ENCODE peak calls at places on chromosome 12, in nine cellular contexts. I is CD4-positive, CD25-positive, alpha-beta regulatory T cell; A is left lung; Y is IMR-90; Z is right atrium auricular region; D is adipocyte; E is heart left ventricle; V is suprapubic skin; M is mammary epithelial cell. O is an unnamed sample.

GRCh38 chr12:104699489-104700194 is 242.9 kb downstream of the CHST11 start:
- DNase-seq in A (no peak), Y (peak; percentile 13), E (no peak), M (no peak), D (peak; percentile 58), I (no peak), Z (no peak), V (no peak), O (no peak)

GRCh38 chr12:124507188-124508109 is 60.0 kb downstream of the NCOR2 start:
- DNase-seq in M (no peak), A (no peak), Z (no peak), E (peak; percentile 86), I (no peak), D (peak; percentile 68), V (no peak), Y (peak; percentile 69), O (no peak)

GRCh38 chr12:111971800-111972199 is 41.2 kb downstream of the TMEM116 start:
- DNase-seq in D (no peak), E (no peak), Y (no peak), Z (no peak), M (peak; percentile 19), V (no peak), A (no peak), I (no peak), O (no peak)

GRCh38 chr12:80810874-80811273 is 94.2 kb downstream of the MYF5 start:
- DNase-seq in Z (no peak), A (no peak), Y (peak; percentile 24), M (no peak), V (no peak), D (no peak), E (no peak), I (no peak), O (no peak)

GRCh38 chr12:59088673-59089072 is 168.4 kb upstream of the LRIG3 start:
- DNase-seq in I (no peak), D (no peak), V (no peak), A (no peak), Z (no peak), E (no peak), Y (peak; percentile 48), M (no peak), O (no peak)

GRCh38 chr12:49929581-49929980 is 21.0 kb upstream of the AQP2 start:
- DNase-seq in D (no peak), Z (no peak), I (no peak), A (no peak), Y (no peak), M (no peak), E (no peak), V (no peak), O (no peak)

GRCh38 chr12:123250471-123251383 is 17.5 kb downstream of the MTRFR start:
- DNase-seq in A (peak; percentile 78), Z (no peak), I (no peak), Y (no peak), E (no peak), V (no peak), D (no peak), M (peak; percentile 92), O (peak; percentile 47)

GRCh38 chr12:8065991-8066594 is at the start of gene C3AR1:
- DNase-seq in I (peak; percentile 82), M (peak; percentile 70), V (no peak), Z (no peak), Y (peak; percentile 79), E (no peak), D (peak; percentile 61), A (no peak), O (no peak)

GRCh38 chr12:84922721-84923120 is 10.1 kb upstream of the SLC6A15 start:
- DNase-seq in Z (no peak), E (no peak), A (no peak), Y (peak; percentile 0), M (peak; percentile 79), D (peak; percentile 9), I (no peak), V (no peak), O (no peak)

GRCh38 chr12:99847936-99848335 is 136.8 kb downstream of the ANKS1B start:
- DNase-seq in V (no peak), D (no peak), E (no peak), M (no peak), Z (no peak), Y (no peak), I (no peak), A (no peak), O (no peak)

GRCh38 chr12:100229036-100229635 is 28.5 kb downstream of the ACTR6 start:
- DNase-seq in I (peak; percentile 26), V (no peak), A (no peak), E (no peak), Y (peak; percentile 13), Z (no peak), M (peak; percentile 46), D (no peak), O (no peak)

GRCh38 chr12:68842784-68843567 is 35.0 kb downstream of the MDM2 start:
- DNase-seq in A (no peak), Z (no peak), Y (no peak), D (no peak), I (no peak), M (no peak), V (no peak), E (no peak), O (no peak)

GRCh38 chr12:115824936-115825602 is 452.4 kb downstream of the MED13L start:
- DNase-seq in V (no peak), I (no peak), Z (no peak), E (no peak), A (no peak), M (no peak), Y (no peak), D (no peak), O (no peak)

GRCh38 chr12:49415426-49416040 is 48.3 kb downstream of the SPATS2 start:
- DNase-seq in E (no peak), M (no peak), I (no peak), Y (no peak), A (no peak), Z (no peak), D (no peak), V (no peak), O (no peak)

GRCh38 chr12:3241621-3242020 is 164.4 kb downstream of the TSPAN9 start:
- DNase-seq in Y (no peak), Z (no peak), E (peak; percentile 85), A (no peak), I (no peak), V (no peak), D (no peak), M (no peak), O (no peak)

GRCh38 chr12:61870658-61871559 is 389.3 kb upstream of the USP15 start:
- DNase-seq in M (no peak), V (no peak), D (no peak), Z (no peak), A (no peak), E (no peak), I (peak; percentile 80), Y (no peak), O (no peak)

DNA sequence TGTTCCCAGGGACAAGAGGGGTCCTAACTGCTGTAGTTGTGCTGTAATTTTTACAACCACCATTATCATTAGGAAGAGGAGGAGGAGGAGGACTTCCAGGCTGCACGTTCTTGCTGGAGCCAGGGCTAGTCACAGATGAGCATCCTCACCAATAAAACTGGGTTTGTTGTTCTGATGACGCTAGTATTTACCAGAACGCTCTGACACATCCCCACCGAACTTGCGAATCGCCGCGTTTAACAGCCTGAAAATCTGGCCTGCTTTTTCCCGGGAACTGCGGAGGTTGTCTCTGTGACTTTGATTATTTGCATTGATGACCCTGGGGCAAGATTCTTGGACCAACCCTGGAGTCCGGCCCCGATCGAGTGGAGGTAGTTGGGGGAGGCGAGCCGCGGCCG is 10.2 kb downstream of the TBX5 start:
- DNase-seq in I (no peak), Z (no peak), D (no peak), A (no peak), M (no peak), E (no peak), V (no peak), Y (peak; percentile 90), O (no peak)
- H3K4me3 ChIP-seq in I (no peak overlapping the region), Z (peak overlapping the region; percentile 34), D (no peak overlapping the region), A (no peak overlapping the region), M (no peak overlapping the region), E (no peak overlapping the region), V (no peak overlapping the region), Y (peak overlapping the region; percentile 30), O (no peak overlapping the region)

DNA sequence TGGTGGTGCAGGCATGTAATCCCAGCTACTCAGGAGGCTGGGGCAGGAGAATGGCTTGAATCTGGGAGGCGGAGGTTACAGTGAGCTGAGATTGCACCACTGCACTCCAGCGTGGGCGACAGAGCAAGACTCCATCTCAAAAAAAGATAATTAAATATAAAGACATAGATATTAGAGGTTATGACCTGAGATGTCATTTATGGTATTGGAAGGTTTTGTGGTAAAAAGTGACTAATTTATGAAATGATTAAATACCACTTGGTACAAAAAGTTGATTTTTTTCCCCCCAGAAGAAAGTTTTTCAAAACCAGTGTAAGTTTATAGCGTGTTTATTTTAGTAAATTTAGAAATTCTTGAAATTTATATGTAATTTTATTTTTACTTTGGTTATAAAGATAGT is 4.3 kb downstream of the AEBP2 start:
- DNase-seq in M (no peak), V (no peak), D (no peak), Z (no peak), I (no peak), E (no peak), A (no peak), Y (no peak), O (no peak)
- H3K4me1 ChIP-seq in M (peaks cover 6% of the 10 kb centered on the region), V (peaks cover 41% of the 10 kb centered on the region), D (peaks cover 18% of the 10 kb centered on the region), Z (no peaks in the 10 kb centered on the region), I (peaks cover 31% of the 10 kb centered on the region), E (peaks cover 40% of the 10 kb centered on the region), A (peaks cover 53% of the 10 kb centered on the region), Y (peaks cover under 1% of the 10 kb centered on the region), O (peaks cover 18% of the 10 kb centered on the region)

GRCh38 chr12:57864811-57865751 is 18.6 kb upstream of the CTDSP2 start:
- DNase-seq in Y (peak; percentile 77), Z (peak; percentile 83), V (peak; percentile 85), E (peak; percentile 90), M (peak; percentile 74), A (peak; percentile 81), D (peak; percentile 96), I (peak; percentile 44), O (peak; percentile 86)
- H3K4me3 ChIP-seq in Y (peak overlapping the region; percentile 41), Z (peak overlapping the region; percentile 62), V (peak overlapping the region; percentile 63), E (peak overlapping the region; percentile 39), M (peak overlapping the region; percentile 42), A (peak overlapping the region; percentile 48), D (peak overlapping the region; percentile 75), I (peak overlapping the region; percentile 37), O (no peak overlapping the region)

GRCh38 chr12:54358620-54358944 is 5.7 kb downstream of the GPR84 start:
- DNase-seq in Z (no peak), Y (no peak), I (no peak), D (peak; percentile 52), E (no peak), M (no peak), A (no peak), V (no peak), O (no peak)

GRCh38 chr12:54357802-54358619 is 6.3 kb downstream of the GPR84 start:
- DNase-seq in Z (no peak), A (peak; percentile 37), Y (no peak), V (no peak), D (peak; percentile 42), I (peak; percentile 83), M (no peak), E (no peak), O (no peak)

GRCh38 chr12:54355104-54355815 is 9.0 kb downstream of the GPR84 start:
- DNase-seq in I (no peak), Z (no peak), D (no peak), E (no peak), M (no peak), V (no peak), Y (no peak), A (no peak), O (no peak)

GRCh38 chr12:54356951-54357356 is 7.3 kb downstream of the GPR84 start:
- DNase-seq in E (no peak), A (no peak), Y (no peak), M (no peak), D (no peak), Z (no peak), I (no peak), V (no peak), O (no peak)

GRCh38 chr12:54356228-54356627 is 8.1 kb downstream of the GPR84 start:
- DNase-seq in Z (no peak), M (no peak), D (no peak), Y (no peak), I (no peak), A (no peak), V (no peak), E (no peak), O (no peak)
- H3K4me1 ChIP-seq in Z (no peaks in the 10 kb centered on the region), M (peaks cover 24% of the 10 kb centered on the region), D (peaks cover 63% of the 10 kb centered on the region), Y (peaks cover 37% of the 10 kb centered on the region), I (peaks cover 35% of the 10 kb centered on the region), A (peaks cover 66% of the 10 kb centered on the region), V (peaks cover 56% of the 10 kb centered on the region), E (peaks cover 48% of the 10 kb centered on the region), O (peaks cover 45% of the 10 kb centered on the region)

O was measured in adrenal gland.